ENCODE peak calls at places on chromosomes 5 and 9, in seven cellular contexts. B is neuronal stem cell; P is CD4-positive, alpha-beta T cell; S is heart left ventricle; O is adrenal gland; Y is prostate gland; T is ovary. H is an unnamed sample.

GRCh38 chr9:85715587-85715986 is 26.2 kb downstream of the AGTPBP1 start:
- DNase-seq in P (no peak), T (no peak), O (no peak), B (no peak), Y (no peak), S (no peak), H (no peak)

GRCh38 chr5:38601843-38602424 is 45.5 kb upstream of the LIFR start:
- DNase-seq in S (no peak), O (no peak), Y (no peak), T (no peak), P (no peak), B (no peak), H (no peak)

GRCh38 chr5:174723315-174723978 is 935 bp upstream of the MSX2 start:
- DNase-seq in O (no peak), P (no peak), S (no peak), T (no peak), Y (no peak), B (no peak), H (no peak)

GRCh38 chr9:33151007-33151557 is 16.1 kb downstream of the B4GALT1 start:
- DNase-seq in P (no peak), S (peak; percentile 68), O (peak; percentile 79), Y (no peak), T (peak; percentile 88), B (no peak), H (no peak)

GRCh38 chr5:118889165-118889564 is 99.2 kb downstream of the DTWD2 start:
- DNase-seq in S (no peak), P (no peak), Y (no peak), O (no peak), T (no peak), B (no peak), H (no peak)

GRCh38 chr5:1035421-1036405 is 27.1 kb downstream of the NKD2 start:
- DNase-seq in B (no peak), O (peak; percentile 7), T (no peak), P (no peak), Y (no peak), S (no peak), H (no peak)

GRCh38 chr9:100322954-100323536 is 29.7 kb downstream of the TEX10 start:
- DNase-seq in S (no peak), B (peak; percentile 23), O (peak; percentile 54), T (no peak), P (no peak), Y (peak; percentile 20), H (no peak)

GRCh38 chr5:57719216-57719615 is 236.6 kb upstream of the ACTBL2 start:
- DNase-seq in O (no peak), P (no peak), T (no peak), Y (no peak), S (no peak), B (no peak), H (no peak)

GRCh38 chr5:39478851-39479250 is 54.1 kb upstream of the DAB2 start:
- DNase-seq in Y (no peak), B (no peak), S (no peak), O (no peak), P (no peak), T (no peak), H (no peak)

GRCh38 chr5:139844472-139845145 is 49.0 kb downstream of the PSD2 start:
- DNase-seq in B (peak; percentile 72), O (peak; percentile 75), T (peak; percentile 75), Y (peak; percentile 47), P (peak; percentile 73), S (peak; percentile 56), H (peak; percentile 44)

GRCh38 chr5:82912462-82912861 is 164.7 kb downstream of the TMEM167A start:
- DNase-seq in P (no peak), S (no peak), Y (no peak), O (no peak), T (no peak), B (no peak), H (no peak)

GRCh38 chr5:179293276-179293675 is 52.0 kb downstream of the ADAMTS2 start:
- DNase-seq in O (no peak), Y (no peak), B (no peak), S (no peak), P (no peak), T (peak; percentile 29), H (no peak)

GRCh38 chr5:141816598-141817399 is 61.4 kb downstream of the PCDH1 start:
- DNase-seq in S (peak; percentile 52), T (no peak), Y (no peak), P (no peak), O (no peak), B (peak; percentile 78), H (no peak)

GRCh38 chr9:106753155-106753671 is 109.8 kb upstream of the ZNF462 start:
- DNase-seq in P (no peak), T (no peak), S (no peak), Y (no peak), O (no peak), B (no peak), H (no peak)

GRCh38 chr5:172090976-172091547 is 84.6 kb upstream of the FBXW11 start:
- DNase-seq in Y (no peak), B (no peak), S (no peak), P (no peak), O (no peak), T (no peak), H (no peak)

GRCh38 chr5:110361501-110361900 is 365.0 kb downstream of the TMEM232 start:
- DNase-seq in B (no peak), Y (no peak), S (no peak), P (no peak), T (no peak), O (peak; percentile 64), H (no peak)

GRCh38 chr9:128259156-128259555 is 16.7 kb downstream of the GOLGA2 start:
- DNase-seq in S (no peak), B (no peak), O (no peak), T (no peak), Y (no peak), P (no peak), H (no peak)

GRCh38 chr5:156556666-156557401 is 229.9 kb downstream of the SGCD start:
- DNase-seq in P (no peak), Y (no peak), O (no peak), S (no peak), B (no peak), T (no peak), H (no peak)

GRCh38 chr9:36575411-36575882 is 2.8 kb downstream of the MELK start:
- DNase-seq in O (no peak), P (no peak), B (no peak), T (no peak), Y (no peak), S (no peak), H (no peak)

GRCh38 chr9:6444108-6444507 is 31.1 kb downstream of the UHRF2 start:
- DNase-seq in T (no peak), Y (no peak), S (no peak), B (no peak), O (no peak), P (no peak), H (no peak)

GRCh38 chr9:123282343-123283047 is 14.1 kb upstream of the STRBP start:
- DNase-seq in O (peak; percentile 61), S (peak; percentile 54), Y (no peak), T (no peak), P (no peak), B (no peak), H (no peak)

GRCh38 chr9:73892371-73892770 is 604.8 kb upstream of the RORB start:
- DNase-seq in T (no peak), S (no peak), O (no peak), P (no peak), B (no peak), Y (no peak), H (no peak)

GRCh38 chr5:61319388-61320146 is 12.5 kb upstream of the ZSWIM6 start:
- DNase-seq in Y (no peak), S (peak; percentile 21), P (no peak), O (no peak), B (peak; percentile 48), T (no peak), H (no peak)

GRCh38 chr5:1759378-1759970 is 40.2 kb downstream of the MRPL36 start:
- DNase-seq in B (no peak), S (peak; percentile 8), Y (no peak), T (peak; percentile 15), P (no peak), O (no peak), H (no peak)

GRCh38 chr5:83583859-83584258 is 112.3 kb downstream of the VCAN start:
- DNase-seq in O (no peak), Y (no peak), S (no peak), B (no peak), T (no peak), P (no peak), H (no peak)

GRCh38 chr9:134730761-134731496 is 89.3 kb downstream of the COL5A1 start:
- DNase-seq in O (no peak), P (no peak), S (no peak), B (no peak), Y (no peak), T (peak; percentile 48), H (no peak)

GRCh38 chr9:93003552-93004407 is 54.7 kb upstream of the SUSD3 start:
- DNase-seq in S (peak; percentile 50), P (peak; percentile 69), B (no peak), T (peak; percentile 81), O (peak; percentile 68), Y (peak; percentile 49), H (no peak)

GRCh38 chr9:96029722-96030515 is 154.4 kb downstream of the ERCC6L2 start:
- DNase-seq in T (no peak), P (no peak), S (no peak), O (no peak), Y (no peak), B (no peak), H (no peak)
- H3K27ac ChIP-seq in T (no peak overlapping the region), P (no peak overlapping the region), S (no peak overlapping the region), O (no peak overlapping the region), Y (peak overlapping the region; percentile 36), B (no peak overlapping the region), H (no peak overlapping the region)

DNA sequence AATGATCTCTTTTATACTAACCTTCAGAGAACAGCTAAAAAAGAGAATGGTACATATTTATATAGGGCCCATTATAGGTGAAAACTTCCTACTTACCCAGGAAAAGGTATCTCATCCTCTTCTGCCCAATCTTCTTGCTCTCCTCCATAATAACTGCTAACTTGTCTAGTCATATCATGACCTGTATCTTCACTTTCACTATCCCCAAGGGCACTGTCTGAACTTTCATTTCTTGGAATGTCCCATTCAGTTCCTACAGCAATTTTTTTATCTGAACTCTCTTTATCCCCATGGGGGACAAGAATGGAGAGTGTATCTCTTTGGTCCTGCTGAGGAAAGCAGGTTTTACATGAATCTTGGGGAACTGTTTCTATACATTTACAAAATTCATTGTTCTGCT is 36.4 kb upstream of the RAPGEF6 start:
- DNase-seq in S (no peak), P (no peak), B (no peak), O (no peak), Y (no peak), T (no peak), H (no peak)
- H3K27ac ChIP-seq in S (peak overlapping the region; percentile 81), P (no peak overlapping the region), B (no peak overlapping the region), O (no peak overlapping the region), Y (peak overlapping the region; percentile 86), T (no peak overlapping the region), H (peak overlapping the region; percentile 83)

DNA sequence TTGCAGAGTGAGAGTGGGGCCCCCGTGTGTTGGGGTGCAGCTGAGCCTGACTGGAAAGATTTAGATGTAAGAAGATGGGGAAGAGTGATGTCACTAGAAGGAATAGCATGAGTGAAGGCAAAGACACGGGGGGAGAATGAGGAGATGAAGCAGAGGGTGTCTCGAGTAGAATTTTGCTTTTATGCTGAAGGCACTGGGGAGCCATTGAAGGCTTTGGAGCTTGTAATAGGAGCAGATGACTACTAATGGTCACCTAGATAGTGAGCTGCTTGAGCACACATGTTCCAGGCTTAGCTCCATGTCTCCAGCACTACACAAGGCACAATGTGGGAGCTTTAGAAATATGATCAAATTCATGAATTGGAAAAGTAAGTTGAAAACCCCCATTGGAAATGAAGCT is 32.1 kb downstream of the COL15A1 start:
- DNase-seq in Y (no peak), S (no peak), B (no peak), T (no peak), P (no peak), O (no peak), H (no peak)
- H3K27ac ChIP-seq in Y (no peak overlapping the region), S (peak overlapping the region; percentile 80), B (no peak overlapping the region), T (no peak overlapping the region), P (no peak overlapping the region), O (no peak overlapping the region), H (no peak overlapping the region)

GRCh38 chr5:90602681-90603080 is 44.1 kb downstream of the ADGRV1 start:
- DNase-seq in O (no peak), B (no peak), S (no peak), P (no peak), T (no peak), Y (no peak), H (no peak)
- H3K27ac ChIP-seq in O (no peak overlapping the region), B (no peak overlapping the region), S (no peak overlapping the region), P (no peak overlapping the region), T (no peak overlapping the region), Y (no peak overlapping the region), H (no peak overlapping the region)